ENCODE peak calls at places on chromosome 21, in eight cellular contexts. E, Q, U, K, W, N, S and B are unnamed samples.
A peak's percentile ranks its signal among the peaks of the same experiment; 100 is the strongest.

GRCh38 chr21:45470087-45470515 is 65.1 kb downstream of the COL18A1 start:
- DNase-seq in E (no peak), Q (peak; percentile 6), U (no peak), K (no peak), W (no peak), N (no peak), S (no peak), B (no peak)

GRCh38 chr21:38813554-38813953 is 7.8 kb downstream of the ETS2 start:
- DNase-seq in E (no peak), Q (no peak), U (no peak), K (no peak), W (no peak), N (no peak), S (no peak), B (no peak)

GRCh38 chr21:20646431-20646830 is 351.8 kb upstream of the NCAM2 start:
- DNase-seq in E (no peak), Q (no peak), U (no peak), K (no peak), W (no peak), N (no peak), S (no peak), B (no peak)

GRCh38 chr21:15549671-15550070 is 180.1 kb upstream of the USP25 start:
- DNase-seq in E (no peak), Q (no peak), U (no peak), K (no peak), W (no peak), N (no peak), S (no peak), B (no peak)

GRCh38 chr21:35963920-35964451 is 96.3 kb downstream of the SETD4 start:
- DNase-seq in E (no peak), Q (no peak), U (no peak), K (no peak), W (peak; percentile 37), N (no peak), S (no peak), B (no peak)

GRCh38 chr21:43689556-43690337 is 29.2 kb upstream of the PDXK start:
- DNase-seq in E (no peak), Q (no peak), U (no peak), K (no peak), W (no peak), N (no peak), S (no peak), B (no peak)

GRCh38 chr21:43333301-43334062 is 93.4 kb downstream of the SIK1 start:
- DNase-seq in E (peak; percentile 24), Q (peak; percentile 38), U (peak; percentile 69), K (no peak), W (peak; percentile 75), N (no peak), S (no peak), B (peak; percentile 65)

GRCh38 chr21:16457498-16457897 is 727.7 kb downstream of the USP25 start:
- DNase-seq in E (no peak), Q (no peak), U (no peak), K (no peak), W (no peak), N (no peak), S (no peak), B (no peak)

GRCh38 chr21:44000360-44000759 is 11.7 kb upstream of the TRAPPC10 start:
- DNase-seq in E (no peak), Q (no peak), U (no peak), K (no peak), W (no peak), N (no peak), S (no peak), B (no peak)

GRCh38 chr21:42496839-42497202 is 797 bp upstream of the RSPH1 start:
- DNase-seq in E (no peak), Q (no peak), U (no peak), K (no peak), W (no peak), N (no peak), S (no peak), B (no peak)

GRCh38 chr21:42040411-42041180 is 30.4 kb upstream of the ZBTB21 start:
- DNase-seq in E (peak; percentile 98), Q (no peak), U (peak; percentile 42), K (peak; percentile 94), W (no peak), N (no peak), S (no peak), B (peak; percentile 58)

GRCh38 chr21:37130971-37131370 is 57.9 kb downstream of the TTC3 start:
- DNase-seq in E (no peak), Q (no peak), U (no peak), K (no peak), W (no peak), N (no peak), S (no peak), B (no peak)

GRCh38 chr21:15774590-15774989 is 44.8 kb downstream of the USP25 start:
- DNase-seq in E (no peak), Q (no peak), U (no peak), K (peak; percentile 24), W (no peak), N (no peak), S (no peak), B (no peak)

GRCh38 chr21:45291613-45292398 is 4.1 kb upstream of the POFUT2 start:
- DNase-seq in E (no peak), Q (no peak), U (no peak), K (no peak), W (no peak), N (no peak), S (no peak), B (no peak)

GRCh38 chr21:34639882-34640788 is 25.2 kb upstream of the RCAN1 start:
- DNase-seq in E (no peak), Q (no peak), U (no peak), K (no peak), W (no peak), N (no peak), S (no peak), B (no peak)

GRCh38 chr21:29230541-29231275 is 68.0 kb upstream of the BACH1 start:
- DNase-seq in E (no peak), Q (no peak), U (no peak), K (no peak), W (peak; percentile 42), N (no peak), S (no peak), B (no peak)

GRCh38 chr21:26909972-26910371 is 56.9 kb downstream of the ADAMTS5 start:
- DNase-seq in E (no peak), Q (no peak), U (no peak), K (no peak), W (no peak), N (no peak), S (no peak), B (no peak)

GRCh38 chr21:35400233-35400939 is 351.3 kb upstream of the RUNX1 start:
- DNase-seq in E (peak; percentile 30), Q (no peak), U (no peak), K (peak; percentile 69), W (peak; percentile 73), N (peak; percentile 38), S (peak; percentile 25), B (peak; percentile 5)

GRCh38 chr21:43361493-43362296 is 65.2 kb downstream of the SIK1 start:
- DNase-seq in E (no peak), Q (peak; percentile 72), U (peak; percentile 61), K (no peak), W (no peak), N (no peak), S (no peak), B (no peak)

GRCh38 chr21:35232545-35233176 is 183.6 kb upstream of the RUNX1 start:
- DNase-seq in E (no peak), Q (no peak), U (peak; percentile 32), K (peak; percentile 55), W (peak; percentile 47), N (no peak), S (no peak), B (no peak)

GRCh38 chr21:37072239-37072987 is 458 bp downstream of the PIGP start:
- DNase-seq in E (peak; percentile 40), Q (peak; percentile 85), U (peak; percentile 85), K (peak; percentile 76), W (no peak), N (no peak), S (peak; percentile 55), B (no peak)

GRCh38 chr21:41997657-41998056 is 12.5 kb downstream of the ZBTB21 start:
- DNase-seq in E (no peak), Q (no peak), U (no peak), K (no peak), W (no peak), N (no peak), S (no peak), B (no peak)

GRCh38 chr21:34132905-34133304 is 59.5 kb downstream of the MRPS6 start:
- DNase-seq in E (no peak), Q (no peak), U (no peak), K (no peak), W (no peak), N (no peak), S (no peak), B (no peak)

GRCh38 chr21:42837421-42838211 is 41.7 kb downstream of the WDR4 start:
- DNase-seq in E (no peak), Q (peak; percentile 13), U (no peak), K (no peak), W (no peak), N (no peak), S (no peak), B (no peak)

GRCh38 chr21:32940079-32941014 is 85.4 kb upstream of the OLIG2 start:
- DNase-seq in E (peak; percentile 11), Q (no peak), U (no peak), K (peak; percentile 33), W (peak; percentile 27), N (peak; percentile 50), S (peak; percentile 79), B (peak; percentile 42)

GRCh38 chr21:35357041-35357780 is 308.1 kb upstream of the RUNX1 start:
- DNase-seq in E (no peak), Q (no peak), U (no peak), K (no peak), W (no peak), N (no peak), S (no peak), B (no peak)

GRCh38 chr21:18499761-18500376 is 96.3 kb upstream of the TMPRSS15 start:
- DNase-seq in E (no peak), Q (peak; percentile 12), U (no peak), K (peak; percentile 27), W (peak; percentile 29), N (no peak), S (peak; percentile 9), B (no peak)

GRCh38 chr21:34520769-34521508 is 8.9 kb upstream of the KCNE1 start:
- DNase-seq in E (no peak), Q (peak; percentile 40), U (no peak), K (no peak), W (no peak), N (no peak), S (no peak), B (no peak)

GRCh38 chr21:9741343-9741742 is 780.0 kb upstream of the TPTE start:
- DNase-seq in E (no peak), Q (no peak), U (no peak), K (no peak), W (no peak), N (no peak), S (no peak), B (no peak)

GRCh38 chr21:31526040-31526439 is 133.5 kb upstream of the SOD1 start:
- DNase-seq in E (no peak), Q (no peak), U (no peak), K (no peak), W (no peak), N (no peak), S (no peak), B (peak; percentile 15)

GRCh38 chr21:44874240-44874496 is 678 bp upstream of the PTTG1IP start:
- DNase-seq in E (no peak), Q (no peak), U (no peak), K (no peak), W (no peak), N (no peak), S (no peak), B (no peak)